ENCODE peak calls at places on chromosomes 6 and 20, in four cellular contexts. V is IMR-90, K is mesendoderm, U is H9. L is an unnamed sample.

GRCh38 chr6:315921-316752 is 23.9 kb downstream of the DUSP22 start:
- DNase-seq in V (no peak), K (peak; percentile 30), U (no peak), L (no peak)

GRCh38 chr6:26576929-26577719 is 19.6 kb upstream of the ABT1 start:
- DNase-seq in V (peak; percentile 88), K (peak; percentile 93), U (peak; percentile 79), L (peak; percentile 88)

GRCh38 chr6:38806271-38806670 is 91.2 kb downstream of the DNAH8 start:
- DNase-seq in V (no peak), K (no peak), U (no peak), L (no peak)

GRCh38 chr6:105692630-105693212 is 289.8 kb upstream of the PREP start:
- DNase-seq in V (no peak), K (no peak), U (no peak), L (no peak)

GRCh38 chr6:43809417-43810305 is 39.6 kb downstream of the VEGFA start:
- DNase-seq in V (peak; percentile 97), K (peak; percentile 52), U (no peak), L (no peak)

GRCh38 chr20:46814366-46815232 is 80.0 kb upstream of the EYA2 start:
- DNase-seq in V (peak; percentile 87), K (peak; percentile 93), U (peak; percentile 63), L (no peak)

GRCh38 chr6:71887006-71887743 is 825 bp downstream of the RIMS1 start:
- DNase-seq in V (no peak), K (peak; percentile 20), U (peak; percentile 44), L (no peak)

GRCh38 chr20:825710-826421 is 7.6 kb upstream of the FAM110A start:
- DNase-seq in V (peak; percentile 8), K (no peak), U (no peak), L (no peak)

GRCh38 chr20:535958-536357 is 7.6 kb downstream of the CSNK2A1 start:
- DNase-seq in V (no peak), K (no peak), U (no peak), L (no peak)

GRCh38 chr6:122202576-122203137 is 196.8 kb upstream of the HSF2 start:
- DNase-seq in V (no peak), K (peak; percentile 19), U (peak; percentile 40), L (no peak)

GRCh38 chr6:127053032-127053908 is 65.2 kb upstream of the RSPO3 start:
- DNase-seq in V (peak; percentile 19), K (peak; percentile 7), U (no peak), L (no peak)

GRCh38 chr6:11418290-11418905 is 119.2 kb upstream of the TMEM170B start:
- DNase-seq in V (no peak), K (no peak), U (no peak), L (no peak)

GRCh38 chr20:57469418-57470211 is 55.3 kb downstream of the CTCFL start:
- DNase-seq in V (no peak), K (peak; percentile 61), U (no peak), L (no peak)

DNA sequence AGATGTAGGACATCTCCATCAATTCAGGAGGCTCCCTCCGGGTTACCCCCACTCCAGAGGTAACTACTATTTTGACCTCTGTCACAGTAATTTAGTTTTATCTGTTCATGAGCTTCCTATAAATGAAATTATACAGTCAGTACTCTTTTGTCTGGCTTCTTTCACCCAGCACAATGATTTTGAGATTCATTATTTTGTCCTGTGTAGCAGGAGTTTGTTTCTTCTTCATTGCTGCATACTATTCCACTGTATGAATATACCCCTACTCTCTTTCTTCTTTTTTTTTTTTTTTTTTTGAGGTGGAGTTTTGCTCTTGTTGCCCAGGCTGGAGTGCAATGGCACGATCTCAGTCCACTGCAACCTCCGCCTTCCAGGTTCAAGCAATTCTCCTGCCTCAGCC is 11.8 kb upstream of the AP5S1 start:
- DNase-seq in V (no peak), K (no peak), U (no peak), L (no peak)
- H4K5ac ChIP-seq in V (peak overlapping the region; percentile 90), K (no peak overlapping the region), U (no peak overlapping the region), L (no peak overlapping the region)

DNA sequence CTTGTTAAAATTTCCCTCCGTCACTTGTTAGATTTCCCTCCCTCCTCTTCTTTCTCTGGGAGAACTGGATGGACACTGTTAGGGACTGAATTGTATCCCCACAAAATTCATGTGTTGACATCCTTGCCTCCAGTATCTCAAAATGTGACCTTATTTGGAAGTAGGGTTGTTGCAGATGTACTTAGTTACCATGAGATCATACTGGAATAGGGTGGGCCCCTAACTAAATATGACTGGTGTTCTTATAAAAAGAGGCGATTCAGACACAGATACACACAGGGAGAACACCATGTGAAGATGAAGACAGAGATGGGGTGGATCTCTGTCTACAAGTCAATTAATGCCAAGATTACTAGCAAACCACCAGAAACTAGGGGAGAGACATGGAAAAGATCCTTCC is 139.5 kb downstream of the ALDH8A1 start:
- DNase-seq in V (peak; percentile 34), K (no peak), U (no peak), L (no peak)
- H2BK5ac ChIP-seq in V (peak overlapping the region; percentile 11), K (no peak overlapping the region), U (no peak overlapping the region), L (no peak overlapping the region)

GRCh38 chr20:31551163-31551562 is 36.9 kb downstream of the HM13 start:
- DNase-seq in V (no peak), K (no peak), U (no peak), L (no peak)

GRCh38 chr20:31550099-31550498 is 35.9 kb downstream of the HM13 start:
- DNase-seq in V (no peak), K (no peak), U (no peak), L (no peak)

GRCh38 chr20:31547720-31548298 is 33.6 kb downstream of the HM13 start:
- DNase-seq in V (no peak), K (no peak), U (no peak), L (no peak)

GRCh38 chr20:31548823-31549512 is 34.7 kb downstream of the HM13 start:
- DNase-seq in V (no peak), K (no peak), U (no peak), L (no peak)

DNA sequence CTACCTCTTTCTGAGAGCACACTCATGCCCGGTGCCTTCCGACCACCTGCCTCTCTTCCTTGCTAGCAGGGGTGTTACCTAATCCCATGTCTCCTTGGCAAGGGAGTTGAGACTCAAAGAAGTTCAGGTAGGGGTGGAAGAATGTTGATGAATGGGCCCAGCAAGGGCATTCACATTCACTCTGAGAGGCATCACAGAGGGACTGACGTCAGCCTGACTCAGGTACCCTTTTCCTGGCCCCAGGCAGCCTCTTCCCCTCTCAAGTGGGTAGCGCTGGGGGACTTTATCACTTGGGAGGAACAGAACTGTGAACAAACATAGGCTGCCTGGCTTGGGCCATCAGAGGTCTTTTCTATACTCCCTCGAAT is 35.3 kb downstream of the HM13 start:
- DNase-seq in V (no peak), K (no peak), U (no peak), L (no peak)
- H3K23ac ChIP-seq in V (no peak overlapping the region), K (no peak overlapping the region), U (no peak overlapping the region), L (no peak overlapping the region)

GRCh38 chr20:52924411-52925271 is 47.5 kb upstream of the TSHZ2 start:
- DNase-seq in V (no peak), K (no peak), U (no peak), L (no peak)
- H4K5ac ChIP-seq in V (no peak overlapping the region), K (no peak overlapping the region), U (no peak overlapping the region), L (no peak overlapping the region)

GRCh38 chr6:52595796-52596130 is 18.9 kb upstream of the TRAM2 start:
- DNase-seq in V (no peak), K (no peak), U (no peak), L (no peak)
- H2BK5ac ChIP-seq in V (peak overlapping the region; percentile 90), K (no peak overlapping the region), U (no peak overlapping the region), L (no peak overlapping the region)

GRCh38 chr6:107479089-107479690 is 10.7 kb upstream of the SOBP start:
- DNase-seq in V (no peak), K (no peak), U (no peak), L (no peak)
- H3K23ac ChIP-seq in V (no peak overlapping the region), K (no peak overlapping the region), U (no peak overlapping the region), L (no peak overlapping the region)

L was measured in H1.